ENCODE peak calls at places on chromosomes 6 and 20, in four cellular contexts. One of them, this sample, is unnamed.

GRCh38 chr20:59043698-59044097 is 1.1 kb upstream of the PRELID3B start:
- DNase-seq in HepG2: no peak
- DNase-seq in stomach: no peak
- DNase-seq in breast epithelium: no peak
- DNase-seq in this sample: no peak

GRCh38 chr20:58991720-58992119 is 10.7 kb downstream of the NELFCD start:
- DNase-seq in HepG2: peak
- DNase-seq in stomach: no peak
- DNase-seq in breast epithelium: no peak
- DNase-seq in this sample: no peak

GRCh38 chr6:151690768-151691562 is 116.5 kb upstream of the ESR1 start:
- DNase-seq in HepG2: no peak
- DNase-seq in stomach: no peak
- DNase-seq in breast epithelium: no peak
- DNase-seq in this sample: no peak

GRCh38 chr6:159203304-159204005 is 34.3 kb downstream of the FNDC1 start:
- DNase-seq in HepG2: no peak
- DNase-seq in stomach: no peak
- DNase-seq in breast epithelium: no peak
- DNase-seq in this sample: no peak

GRCh38 chr20:44066645-44067606 is 120.1 kb downstream of the JPH2 start:
- DNase-seq in HepG2: no peak
- DNase-seq in stomach: peak
- DNase-seq in breast epithelium: peak
- DNase-seq in this sample: peak

GRCh38 chr6:123316733-123317323 is 319.9 kb downstream of the TRDN start:
- DNase-seq in HepG2: peak
- DNase-seq in stomach: no peak
- DNase-seq in breast epithelium: no peak
- DNase-seq in this sample: no peak

GRCh38 chr6:79307321-79308036 is 73.0 kb upstream of the HMGN3 start:
- DNase-seq in HepG2: peak
- DNase-seq in stomach: no peak
- DNase-seq in breast epithelium: no peak
- DNase-seq in this sample: no peak

GRCh38 chr20:4435210-4435609 is 286.5 kb upstream of the PRND start:
- DNase-seq in HepG2: no peak
- DNase-seq in stomach: no peak
- DNase-seq in breast epithelium: no peak
- DNase-seq in this sample: no peak

GRCh38 chr6:20763311-20763710 is 229.1 kb downstream of the CDKAL1 start:
- DNase-seq in HepG2: no peak
- DNase-seq in stomach: no peak
- DNase-seq in breast epithelium: no peak
- DNase-seq in this sample: no peak

GRCh38 chr6:122778334-122778733 is 1.2 kb upstream of the FABP7 start:
- DNase-seq in HepG2: no peak
- DNase-seq in stomach: no peak
- DNase-seq in breast epithelium: no peak
- DNase-seq in this sample: no peak

GRCh38 chr20:382291-383115 is 1.9 kb downstream of the TRIB3 start:
- DNase-seq in HepG2: no peak
- DNase-seq in stomach: no peak
- DNase-seq in breast epithelium: no peak
- DNase-seq in this sample: peak

GRCh38 chr6:148332088-148332487 is 10.6 kb upstream of the SASH1 start:
- DNase-seq in HepG2: no peak
- DNase-seq in stomach: no peak
- DNase-seq in breast epithelium: no peak
- DNase-seq in this sample: no peak

GRCh38 chr6:20931772-20932171 is 397.5 kb downstream of the CDKAL1 start:
- DNase-seq in HepG2: no peak
- DNase-seq in stomach: no peak
- DNase-seq in breast epithelium: no peak
- DNase-seq in this sample: no peak

GRCh38 chr20:41697861-41698559 is 79.8 kb upstream of the CHD6 start:
- DNase-seq in HepG2: peak
- DNase-seq in stomach: no peak
- DNase-seq in breast epithelium: no peak
- DNase-seq in this sample: no peak

GRCh38 chr20:50283922-50284810 is 93.5 kb downstream of the CEBPB start:
- DNase-seq in HepG2: peak
- DNase-seq in stomach: peak
- DNase-seq in breast epithelium: peak
- DNase-seq in this sample: peak

GRCh38 chr6:147974376-147974775 is 368.3 kb upstream of the SASH1 start:
- DNase-seq in HepG2: peak
- DNase-seq in stomach: no peak
- DNase-seq in breast epithelium: no peak
- DNase-seq in this sample: no peak

GRCh38 chr6:81766482-81767069 is 14.1 kb upstream of the TENT5A start:
- DNase-seq in HepG2: peak
- DNase-seq in stomach: no peak
- DNase-seq in breast epithelium: no peak
- DNase-seq in this sample: no peak

GRCh38 chr6:156028310-156029131 is 572.9 kb upstream of the NOX3 start:
- DNase-seq in HepG2: no peak
- DNase-seq in stomach: no peak
- DNase-seq in breast epithelium: no peak
- DNase-seq in this sample: no peak

GRCh38 chr6:6612308-6612707 is 23.8 kb downstream of the LY86 start:
- DNase-seq in HepG2: no peak
- DNase-seq in stomach: no peak
- DNase-seq in breast epithelium: no peak
- DNase-seq in this sample: no peak

GRCh38 chr6:30533460-30534294 is 22.6 kb downstream of the GNL1 start:
- DNase-seq in HepG2: peak
- DNase-seq in stomach: no peak
- DNase-seq in breast epithelium: no peak
- DNase-seq in this sample: no peak

GRCh38 chr20:49843770-49844169 is 31.1 kb downstream of the SLC9A8 start:
- DNase-seq in HepG2: no peak
- DNase-seq in stomach: no peak
- DNase-seq in breast epithelium: no peak
- DNase-seq in this sample: no peak

GRCh38 chr20:916125-916799 is at the start of gene ANGPT4:
- DNase-seq in HepG2: no peak
- DNase-seq in stomach: no peak
- DNase-seq in breast epithelium: no peak
- DNase-seq in this sample: no peak

GRCh38 chr6:110689275-110689935 is 125.9 kb downstream of the CDK19 start:
- DNase-seq in HepG2: no peak
- DNase-seq in stomach: no peak
- DNase-seq in breast epithelium: no peak
- DNase-seq in this sample: no peak

GRCh38 chr6:35960192-35960591 is 39.3 kb upstream of the SRPK1 start:
- DNase-seq in HepG2: no peak
- DNase-seq in stomach: no peak
- DNase-seq in breast epithelium: no peak
- DNase-seq in this sample: no peak

GRCh38 chr6:161272600-161273355 is 1.1 kb downstream of the AGPAT4 start:
- DNase-seq in HepG2: no peak
- DNase-seq in stomach: no peak
- DNase-seq in breast epithelium: no peak
- DNase-seq in this sample: no peak

GRCh38 chr6:132252113-132252512 is 149.2 kb downstream of the MOXD1 start:
- DNase-seq in HepG2: no peak
- DNase-seq in stomach: no peak
- DNase-seq in breast epithelium: peak
- DNase-seq in this sample: no peak

GRCh38 chr6:158367824-158368223 is 55.6 kb downstream of the TULP4 start:
- DNase-seq in HepG2: no peak
- DNase-seq in stomach: no peak
- DNase-seq in breast epithelium: no peak
- DNase-seq in this sample: no peak

GRCh38 chr6:141562181-141562800 is 570.4 kb upstream of the GJE1 start:
- DNase-seq in HepG2: no peak
- DNase-seq in stomach: no peak
- DNase-seq in breast epithelium: no peak
- DNase-seq in this sample: peak

DNA sequence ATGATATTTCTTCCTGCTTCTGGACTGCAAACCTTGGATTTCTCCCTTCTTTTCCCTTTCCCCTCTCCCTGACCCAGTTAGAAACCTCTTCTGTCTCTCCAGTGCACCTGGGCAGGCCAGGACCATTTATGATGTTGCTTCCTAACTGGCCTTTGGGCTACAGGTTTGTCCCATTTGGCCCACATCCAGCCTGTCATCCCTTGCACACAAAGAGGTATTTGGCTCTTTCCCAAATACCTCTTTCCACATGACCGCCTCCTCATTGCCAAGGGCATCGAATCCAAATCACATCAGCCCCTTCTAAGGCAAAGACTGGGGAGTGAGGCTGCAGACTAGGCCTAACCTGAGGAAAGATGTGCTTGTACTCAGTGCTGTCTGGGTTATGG is 13.6 kb downstream of the FGD2 start:
- DNase-seq in HepG2: peak
- DNase-seq in stomach: no peak
- DNase-seq in breast epithelium: peak
- DNase-seq in this sample: no peak
- TF ChIP-seq POLR2AphosphoS5 in HepG2: no peak
- TF ChIP-seq POLR2AphosphoS5 in stomach: no peak
- TF ChIP-seq POLR2AphosphoS5 in breast epithelium: peak
- TF ChIP-seq POLR2AphosphoS5 in this sample: peak

DNA sequence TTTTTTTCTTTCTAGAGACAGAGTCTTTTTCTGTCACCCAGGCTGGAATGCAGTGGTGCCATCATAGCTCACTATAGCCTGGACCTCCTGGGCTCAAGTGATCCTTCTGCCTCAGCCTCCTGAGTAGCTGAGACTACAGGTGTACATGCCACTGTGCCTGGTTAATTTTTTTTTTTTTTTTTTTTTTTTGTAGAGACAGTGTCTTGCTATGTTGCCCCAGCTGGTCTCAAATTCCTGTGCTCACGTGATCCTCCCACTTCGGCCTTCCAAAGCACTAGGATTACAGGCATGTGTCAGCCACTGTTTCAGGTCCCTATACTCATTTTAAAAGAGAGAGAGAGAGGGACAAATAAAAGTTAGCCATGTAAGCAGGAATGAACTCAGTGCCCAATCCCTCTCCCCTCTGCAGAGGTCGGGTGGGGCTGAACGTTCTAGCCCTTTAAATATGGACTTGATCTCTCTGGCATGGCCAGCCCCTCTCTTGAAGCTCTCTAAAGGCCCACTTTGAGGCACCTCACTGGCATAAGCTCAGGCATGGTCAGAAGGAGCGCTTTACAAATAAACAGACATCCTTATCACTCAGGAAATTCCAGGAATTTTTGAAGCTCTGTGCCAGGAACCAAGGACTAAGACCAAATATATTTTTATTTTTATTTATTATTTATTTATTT is 9.0 kb upstream of the SERPINB1 start:
- DNase-seq in HepG2: no peak
- DNase-seq in stomach: no peak
- DNase-seq in breast epithelium: no peak
- DNase-seq in this sample: no peak
- TF ChIP-seq POLR2A in HepG2: no peak
- TF ChIP-seq POLR2A in stomach: no peak
- TF ChIP-seq POLR2A in breast epithelium: no peak
- TF ChIP-seq POLR2A in this sample: no peak

GRCh38 chr20:63472862-63473390 is 471 bp upstream of the KCNQ2 start:
- DNase-seq in HepG2: no peak
- DNase-seq in stomach: no peak
- DNase-seq in breast epithelium: no peak
- DNase-seq in this sample: no peak

GRCh38 chr20:63471002-63471718 is 1.3 kb downstream of the KCNQ2 start:
- DNase-seq in HepG2: no peak
- DNase-seq in stomach: no peak
- DNase-seq in breast epithelium: no peak
- DNase-seq in this sample: no peak

GRCh38 chr20:63473555-63474449 is 1.3 kb upstream of the KCNQ2 start:
- DNase-seq in HepG2: no peak
- DNase-seq in stomach: no peak
- DNase-seq in breast epithelium: no peak
- DNase-seq in this sample: no peak

GRCh38 chr20:63471719-63472158 is 716 bp downstream of the KCNQ2 start:
- DNase-seq in HepG2: no peak
- DNase-seq in stomach: no peak
- DNase-seq in breast epithelium: no peak
- DNase-seq in this sample: no peak

DNA sequence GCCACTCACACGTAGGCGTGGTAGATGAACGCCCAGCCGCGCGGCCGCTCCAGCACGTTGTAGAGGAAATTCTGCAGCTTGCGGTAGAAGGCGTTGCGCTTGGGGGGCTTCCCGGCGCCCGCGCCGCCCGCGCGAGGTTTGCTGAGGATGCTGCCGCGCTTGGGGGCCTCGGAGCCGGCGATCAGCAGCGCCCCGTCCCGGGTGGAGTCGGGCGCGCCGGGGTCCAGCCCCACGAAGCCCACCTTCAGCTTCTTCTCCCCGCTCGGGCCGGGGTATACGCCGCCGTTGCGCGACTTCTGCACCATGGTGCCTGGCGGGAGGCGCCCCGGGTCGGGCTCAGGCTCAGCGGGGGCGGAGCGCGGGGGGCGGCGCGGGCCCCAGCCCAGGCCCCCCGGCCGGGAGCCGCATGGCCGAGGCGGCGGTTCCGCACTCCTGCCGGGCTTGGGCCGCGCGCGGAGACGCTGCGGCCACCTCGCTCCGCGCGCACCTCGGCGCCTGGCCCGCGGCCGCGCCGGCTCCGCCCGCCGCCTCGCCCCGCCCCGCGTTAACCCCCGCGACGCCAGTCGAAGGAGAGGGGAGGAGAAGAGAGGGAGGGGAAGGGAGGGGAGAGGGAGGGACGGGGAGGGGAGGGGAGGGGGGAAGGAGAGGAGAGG is at the start of gene KCNQ2:
- DNase-seq in HepG2: no peak
- DNase-seq in stomach: no peak
- DNase-seq in breast epithelium: no peak
- DNase-seq in this sample: no peak
- TF ChIP-seq POLR2AphosphoS5 in HepG2: no peak
- TF ChIP-seq POLR2AphosphoS5 in stomach: no peak
- TF ChIP-seq POLR2AphosphoS5 in breast epithelium: no peak
- TF ChIP-seq POLR2AphosphoS5 in this sample: no peak

DNA sequence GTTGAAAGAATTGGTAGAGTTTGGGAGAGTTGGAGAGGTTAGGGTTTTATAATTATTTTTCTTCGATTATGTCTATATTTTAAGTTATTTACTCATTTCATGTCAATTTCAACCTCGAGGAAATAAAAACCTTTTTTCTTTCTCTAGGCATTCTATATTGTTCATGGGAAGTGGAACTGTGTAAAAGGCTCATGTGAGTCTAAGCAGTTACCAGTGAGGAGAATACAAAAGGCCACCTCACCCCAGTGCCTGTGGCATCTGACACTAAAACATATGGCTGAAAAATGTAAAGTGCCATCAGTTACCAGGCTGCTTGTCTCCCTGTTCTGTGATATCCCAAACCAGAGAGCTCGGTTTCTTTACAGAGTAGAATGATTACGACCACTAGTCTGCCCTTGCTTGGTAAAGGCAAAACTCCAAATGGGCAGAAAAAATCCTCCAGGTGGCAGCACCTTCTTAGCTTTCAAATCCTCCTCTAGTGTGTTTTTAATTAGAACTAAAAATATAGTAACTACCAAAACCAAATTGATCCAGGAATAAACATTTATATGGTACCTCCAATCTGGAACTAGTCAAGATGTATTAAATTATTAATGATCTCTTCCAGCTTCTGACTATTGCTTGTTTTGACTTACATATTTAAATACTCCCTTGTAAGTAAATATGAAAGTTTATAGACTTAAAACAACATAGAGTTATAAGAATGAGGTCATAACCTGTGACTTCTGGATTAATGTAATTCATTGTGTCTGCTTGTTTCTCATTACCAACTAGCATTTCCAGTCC is 122.6 kb upstream of the MCHR2 start:
- DNase-seq in HepG2: peak
- DNase-seq in stomach: no peak
- DNase-seq in breast epithelium: no peak
- DNase-seq in this sample: no peak
- TF ChIP-seq POLR2A in HepG2: no peak
- TF ChIP-seq POLR2A in stomach: no peak
- TF ChIP-seq POLR2A in breast epithelium: no peak
- TF ChIP-seq POLR2A in this sample: no peak